ENCODE peak calls at places on chromosomes 1 and 21, in eight cellular contexts. One of them, this sample, is unnamed.

GRCh38 chr1:21762022-21762404 is 20.9 kb downstream of the USP48 start:
- DNase-seq in colonic mucosa: no peak
- DNase-seq in mesendoderm: no peak
- DNase-seq in fibroblast of lung: no peak
- DNase-seq in neural progenitor cell: no peak
- DNase-seq in GM23248: no peak
- DNase-seq in endodermal cell: no peak
- DNase-seq in IMR-90: no peak
- DNase-seq in this sample: no peak

GRCh38 chr1:54310439-54311328 is 95.5 kb downstream of the SSBP3 start:
- DNase-seq in GM23248: peak; percentile 39
- DNase-seq in neural progenitor cell: peak; percentile 80
- DNase-seq in colonic mucosa: peak; percentile 64
- DNase-seq in mesendoderm: peak; percentile 89
- DNase-seq in fibroblast of lung: peak; percentile 49
- DNase-seq in IMR-90: peak; percentile 39
- DNase-seq in endodermal cell: peak; percentile 94
- DNase-seq in this sample: no peak

GRCh38 chr1:40743452-40743851 is 40.1 kb upstream of the KCNQ4 start:
- DNase-seq in endodermal cell: no peak
- DNase-seq in mesendoderm: no peak
- DNase-seq in colonic mucosa: no peak
- DNase-seq in neural progenitor cell: no peak
- DNase-seq in IMR-90: no peak
- DNase-seq in GM23248: no peak
- DNase-seq in fibroblast of lung: no peak
- DNase-seq in this sample: no peak

GRCh38 chr1:186535388-186536133 is 74.6 kb upstream of the PDC start:
- DNase-seq in mesendoderm: no peak
- DNase-seq in neural progenitor cell: no peak
- DNase-seq in IMR-90: peak; percentile 96
- DNase-seq in fibroblast of lung: peak; percentile 89
- DNase-seq in colonic mucosa: no peak
- DNase-seq in endodermal cell: no peak
- DNase-seq in GM23248: peak; percentile 93
- DNase-seq in this sample: no peak

GRCh38 chr21:15552914-15553491 is 176.8 kb upstream of the USP25 start:
- DNase-seq in fibroblast of lung: peak; percentile 8
- DNase-seq in endodermal cell: no peak
- DNase-seq in GM23248: peak; percentile 62
- DNase-seq in mesendoderm: peak; percentile 33
- DNase-seq in colonic mucosa: no peak
- DNase-seq in IMR-90: peak; percentile 1
- DNase-seq in neural progenitor cell: no peak
- DNase-seq in this sample: no peak

GRCh38 chr21:29238967-29239289 is 59.8 kb upstream of the BACH1 start:
- DNase-seq in endodermal cell: no peak
- DNase-seq in neural progenitor cell: no peak
- DNase-seq in IMR-90: peak; percentile 76
- DNase-seq in mesendoderm: no peak
- DNase-seq in GM23248: no peak
- DNase-seq in fibroblast of lung: peak; percentile 66
- DNase-seq in colonic mucosa: no peak
- DNase-seq in this sample: no peak

GRCh38 chr1:165896277-165896676 is 68.9 kb downstream of the UCK2 start:
- DNase-seq in mesendoderm: no peak
- DNase-seq in neural progenitor cell: no peak
- DNase-seq in IMR-90: peak; percentile 98
- DNase-seq in GM23248: peak; percentile 98
- DNase-seq in endodermal cell: peak; percentile 28
- DNase-seq in fibroblast of lung: peak; percentile 90
- DNase-seq in colonic mucosa: no peak
- DNase-seq in this sample: peak; percentile 71

GRCh38 chr1:186236921-186237320 is 138.1 kb downstream of the TPR start:
- DNase-seq in fibroblast of lung: peak; percentile 67
- DNase-seq in mesendoderm: peak; percentile 73
- DNase-seq in neural progenitor cell: no peak
- DNase-seq in GM23248: peak; percentile 93
- DNase-seq in endodermal cell: no peak
- DNase-seq in colonic mucosa: no peak
- DNase-seq in IMR-90: peak; percentile 95
- DNase-seq in this sample: no peak

GRCh38 chr1:162753998-162754585 is 36.4 kb upstream of the HSD17B7 start:
- DNase-seq in fibroblast of lung: no peak
- DNase-seq in neural progenitor cell: no peak
- DNase-seq in mesendoderm: no peak
- DNase-seq in endodermal cell: no peak
- DNase-seq in colonic mucosa: no peak
- DNase-seq in GM23248: peak; percentile 48
- DNase-seq in IMR-90: peak; percentile 38
- DNase-seq in this sample: no peak

GRCh38 chr1:64282353-64282752 is 78.9 kb downstream of the UBE2U start:
- DNase-seq in mesendoderm: peak; percentile 12
- DNase-seq in endodermal cell: no peak
- DNase-seq in neural progenitor cell: peak; percentile 23
- DNase-seq in IMR-90: no peak
- DNase-seq in colonic mucosa: no peak
- DNase-seq in GM23248: no peak
- DNase-seq in fibroblast of lung: no peak
- DNase-seq in this sample: no peak

GRCh38 chr21:32484706-32485380 is 72.3 kb downstream of the EVA1C start:
- DNase-seq in endodermal cell: no peak
- DNase-seq in IMR-90: no peak
- DNase-seq in neural progenitor cell: no peak
- DNase-seq in GM23248: no peak
- DNase-seq in fibroblast of lung: no peak
- DNase-seq in mesendoderm: no peak
- DNase-seq in colonic mucosa: peak; percentile 70
- DNase-seq in this sample: peak; percentile 64

GRCh38 chr1:59947047-59947938 is 20.7 kb upstream of the CYP2J2 start:
- DNase-seq in IMR-90: peak; percentile 63
- DNase-seq in neural progenitor cell: peak; percentile 81
- DNase-seq in mesendoderm: peak; percentile 72
- DNase-seq in fibroblast of lung: peak; percentile 75
- DNase-seq in GM23248: peak; percentile 82
- DNase-seq in endodermal cell: peak; percentile 80
- DNase-seq in colonic mucosa: peak; percentile 63
- DNase-seq in this sample: no peak

GRCh38 chr21:28975401-28975800 is 17.3 kb downstream of the LTN1 start:
- DNase-seq in GM23248: peak; percentile 77
- DNase-seq in endodermal cell: no peak
- DNase-seq in neural progenitor cell: no peak
- DNase-seq in fibroblast of lung: peak; percentile 67
- DNase-seq in IMR-90: peak; percentile 45
- DNase-seq in colonic mucosa: no peak
- DNase-seq in mesendoderm: no peak
- DNase-seq in this sample: no peak

GRCh38 chr1:115112496-115113375 is 23.4 kb upstream of the TSPAN2 start:
- DNase-seq in IMR-90: no peak
- DNase-seq in GM23248: peak; percentile 39
- DNase-seq in endodermal cell: peak; percentile 92
- DNase-seq in colonic mucosa: peak; percentile 39
- DNase-seq in fibroblast of lung: no peak
- DNase-seq in mesendoderm: peak; percentile 58
- DNase-seq in neural progenitor cell: peak; percentile 69
- DNase-seq in this sample: no peak

GRCh38 chr1:8303141-8303540 is 14.8 kb upstream of the SLC45A1 start:
- DNase-seq in fibroblast of lung: peak; percentile 29
- DNase-seq in colonic mucosa: no peak
- DNase-seq in GM23248: no peak
- DNase-seq in mesendoderm: no peak
- DNase-seq in neural progenitor cell: no peak
- DNase-seq in IMR-90: peak; percentile 91
- DNase-seq in endodermal cell: peak; percentile 20
- DNase-seq in this sample: no peak

GRCh38 chr1:75079535-75080290 is 54.5 kb upstream of the LHX8 start:
- DNase-seq in endodermal cell: no peak
- DNase-seq in neural progenitor cell: no peak
- DNase-seq in mesendoderm: peak; percentile 44
- DNase-seq in GM23248: no peak
- DNase-seq in colonic mucosa: no peak
- DNase-seq in fibroblast of lung: no peak
- DNase-seq in IMR-90: no peak
- DNase-seq in this sample: no peak

GRCh38 chr1:7267493-7267892 is 482.2 kb downstream of the CAMTA1 start:
- DNase-seq in endodermal cell: peak; percentile 33
- DNase-seq in GM23248: peak; percentile 42
- DNase-seq in colonic mucosa: peak; percentile 11
- DNase-seq in IMR-90: peak; percentile 95
- DNase-seq in fibroblast of lung: peak; percentile 89
- DNase-seq in neural progenitor cell: no peak
- DNase-seq in mesendoderm: no peak
- DNase-seq in this sample: no peak

GRCh38 chr1:7264101-7264500 is 478.8 kb downstream of the CAMTA1 start:
- DNase-seq in mesendoderm: no peak
- DNase-seq in IMR-90: no peak
- DNase-seq in endodermal cell: peak; percentile 8
- DNase-seq in colonic mucosa: peak; percentile 20
- DNase-seq in GM23248: no peak
- DNase-seq in fibroblast of lung: no peak
- DNase-seq in neural progenitor cell: no peak
- DNase-seq in this sample: no peak

GRCh38 chr1:7266561-7266960 is 481.3 kb downstream of the CAMTA1 start:
- DNase-seq in endodermal cell: peak; percentile 24
- DNase-seq in GM23248: no peak
- DNase-seq in mesendoderm: no peak
- DNase-seq in colonic mucosa: peak; percentile 17
- DNase-seq in neural progenitor cell: no peak
- DNase-seq in fibroblast of lung: no peak
- DNase-seq in IMR-90: no peak
- DNase-seq in this sample: no peak

GRCh38 chr1:7268983-7269382 is 483.7 kb downstream of the CAMTA1 start:
- DNase-seq in neural progenitor cell: no peak
- DNase-seq in fibroblast of lung: no peak
- DNase-seq in mesendoderm: no peak
- DNase-seq in colonic mucosa: peak; percentile 3
- DNase-seq in GM23248: no peak
- DNase-seq in endodermal cell: no peak
- DNase-seq in IMR-90: no peak
- DNase-seq in this sample: no peak

GRCh38 chr1:7265771-7266371 is 480.6 kb downstream of the CAMTA1 start:
- DNase-seq in GM23248: peak; percentile 90
- DNase-seq in fibroblast of lung: peak; percentile 82
- DNase-seq in mesendoderm: no peak
- DNase-seq in IMR-90: peak; percentile 97
- DNase-seq in colonic mucosa: peak; percentile 95
- DNase-seq in neural progenitor cell: no peak
- DNase-seq in endodermal cell: peak; percentile 33
- DNase-seq in this sample: peak; percentile 95
- H3K9ac ChIP-seq in GM23248: no peak overlapping the region
- H3K9ac ChIP-seq in fibroblast of lung: no peak overlapping the region
- H3K9ac ChIP-seq in mesendoderm: no peak overlapping the region
- H3K9ac ChIP-seq in IMR-90: no peak overlapping the region
- H3K9ac ChIP-seq in colonic mucosa: peak overlapping the region; percentile 36
- H3K9ac ChIP-seq in neural progenitor cell: no peak overlapping the region
- H3K9ac ChIP-seq in endodermal cell: no peak overlapping the region
- H3K9ac ChIP-seq in this sample: no peak overlapping the region

DNA sequence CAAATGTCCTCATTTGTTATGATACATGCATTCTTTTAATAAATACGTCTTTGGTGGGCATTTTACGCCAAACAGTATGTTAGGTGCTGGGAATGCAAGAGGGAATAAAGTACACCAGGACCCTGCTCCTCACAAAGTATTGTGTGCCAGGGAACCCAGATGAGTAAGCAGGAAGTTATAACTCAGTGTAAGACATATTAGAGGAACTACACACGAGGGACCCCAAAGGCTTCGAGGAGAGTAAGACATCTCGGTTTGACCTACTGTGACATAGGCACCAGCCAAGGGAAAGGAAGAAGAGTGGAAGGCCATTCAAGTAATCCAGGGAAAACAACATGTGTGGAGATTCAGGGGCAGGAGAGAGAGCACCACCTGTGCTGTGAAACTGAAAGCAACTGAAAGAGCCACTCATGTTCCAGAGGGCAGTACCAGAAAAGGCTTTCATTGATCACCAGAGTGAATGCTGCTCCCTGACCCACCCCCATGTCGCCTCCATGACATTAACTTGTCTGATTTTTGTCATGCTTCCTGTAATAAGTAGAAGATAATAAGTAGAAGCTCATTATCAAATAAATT is 542.5 kb upstream of the PKN2 start:
- DNase-seq in fibroblast of lung: no peak
- DNase-seq in endodermal cell: no peak
- DNase-seq in colonic mucosa: no peak
- DNase-seq in mesendoderm: no peak
- DNase-seq in IMR-90: no peak
- DNase-seq in neural progenitor cell: no peak
- DNase-seq in GM23248: no peak
- DNase-seq in this sample: no peak
- H3K4me3 ChIP-seq in fibroblast of lung: no peak overlapping the region
- H3K4me3 ChIP-seq in endodermal cell: no peak overlapping the region
- H3K4me3 ChIP-seq in colonic mucosa: no peak overlapping the region
- H3K4me3 ChIP-seq in mesendoderm: no peak overlapping the region
- H3K4me3 ChIP-seq in IMR-90: no peak overlapping the region
- H3K4me3 ChIP-seq in neural progenitor cell: no peak overlapping the region
- H3K4me3 ChIP-seq in GM23248: no peak overlapping the region
- H3K4me3 ChIP-seq in this sample: no peak overlapping the region

DNA sequence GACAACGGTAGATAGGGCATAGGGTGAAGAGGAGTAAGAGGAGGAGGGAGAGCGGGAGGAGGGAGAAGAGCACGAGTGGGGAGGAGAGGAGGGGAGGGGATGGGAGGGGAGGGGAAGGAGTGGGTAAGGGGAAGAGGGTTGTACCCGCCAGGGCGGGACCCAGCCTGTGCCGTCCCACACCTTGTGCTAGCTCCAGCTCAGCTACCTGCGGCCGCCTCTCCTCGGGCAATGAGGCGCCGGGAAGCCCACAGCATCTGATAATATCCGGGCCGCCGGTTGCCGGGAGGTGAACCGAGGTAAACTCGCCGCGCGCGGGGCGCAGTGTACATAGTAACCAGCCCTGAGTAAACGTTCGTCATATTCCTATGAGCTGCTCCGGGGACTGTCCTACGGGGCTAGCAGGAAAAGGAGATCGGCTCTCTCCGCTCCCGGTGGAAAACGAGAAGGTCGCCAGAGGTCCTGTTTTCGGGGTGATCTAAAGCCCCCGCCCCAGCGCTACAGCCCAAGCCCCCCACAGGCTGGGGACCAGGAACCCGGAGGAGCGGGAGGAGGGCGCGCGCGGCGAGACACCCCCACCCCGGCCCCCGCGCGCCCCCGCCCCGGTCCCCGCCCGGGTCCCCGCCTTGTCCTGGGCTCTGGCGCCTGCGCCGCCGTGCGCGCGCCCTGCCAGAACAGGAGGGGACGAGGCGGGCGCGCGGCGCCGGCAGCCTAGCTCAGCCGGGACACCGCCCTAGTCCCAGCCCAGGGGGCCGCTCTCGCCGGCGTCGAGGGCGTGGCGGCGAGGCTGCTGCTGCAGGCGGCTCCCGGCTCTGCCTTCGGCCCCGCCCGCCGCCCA is at the start of gene RCAN3:
- DNase-seq in neural progenitor cell: peak; percentile 94
- DNase-seq in IMR-90: peak; percentile 75
- DNase-seq in colonic mucosa: peak; percentile 86
- DNase-seq in GM23248: peak; percentile 95
- DNase-seq in mesendoderm: peak; percentile 95
- DNase-seq in fibroblast of lung: peak; percentile 70
- DNase-seq in endodermal cell: peak; percentile 94
- DNase-seq in this sample: peak; percentile 97
- H3K9ac ChIP-seq in neural progenitor cell: no peak within 1 kb of the TSS
- H3K9ac ChIP-seq in IMR-90: peak within 1 kb of the TSS; percentile 74
- H3K9ac ChIP-seq in colonic mucosa: peak within 1 kb of the TSS; percentile 83
- H3K9ac ChIP-seq in GM23248: peak within 1 kb of the TSS; percentile 79
- H3K9ac ChIP-seq in mesendoderm: peak within 1 kb of the TSS; percentile 86
- H3K9ac ChIP-seq in fibroblast of lung: peak within 1 kb of the TSS; percentile 69
- H3K9ac ChIP-seq in endodermal cell: peak within 1 kb of the TSS; percentile 62
- H3K9ac ChIP-seq in this sample: peak within 1 kb of the TSS; percentile 57

GRCh38 chr1:205849619-205850355 is at the start of gene PM20D1:
- DNase-seq in mesendoderm: peak; percentile 46
- DNase-seq in colonic mucosa: peak; percentile 72
- DNase-seq in neural progenitor cell: no peak
- DNase-seq in fibroblast of lung: peak; percentile 78
- DNase-seq in GM23248: peak; percentile 89
- DNase-seq in IMR-90: peak; percentile 69
- DNase-seq in endodermal cell: peak; percentile 58
- DNase-seq in this sample: peak; percentile 75
- H3K4me3 ChIP-seq in mesendoderm: no peak within 1 kb of the TSS
- H3K4me3 ChIP-seq in colonic mucosa: peak within 1 kb of the TSS; percentile 34
- H3K4me3 ChIP-seq in neural progenitor cell: no peak within 1 kb of the TSS
- H3K4me3 ChIP-seq in fibroblast of lung: peak within 1 kb of the TSS; percentile 24
- H3K4me3 ChIP-seq in GM23248: peak within 1 kb of the TSS; percentile 68
- H3K4me3 ChIP-seq in IMR-90: peak within 1 kb of the TSS; percentile 30
- H3K4me3 ChIP-seq in endodermal cell: no peak within 1 kb of the TSS
- H3K4me3 ChIP-seq in this sample: peak within 1 kb of the TSS; percentile 67